ENCODE peak calls at places on chromosome 3, in eight cellular contexts. One of them, this sample, is unnamed.

GRCh38 chr3:136276049-136276755 is 26.1 kb downstream of the PCCB start:
- DNase-seq in fibroblast of lung: no peak
- DNase-seq in SW 1271: no peak
- DNase-seq in amniotic epithelial cell: no peak
- DNase-seq in IMR-90: no peak
- DNase-seq in left ventricle myocardium superior: no peak
- DNase-seq in KBM-7: no peak
- DNase-seq in mesothelial cell of epicardium: no peak
- DNase-seq in this sample: no peak

GRCh38 chr3:8755564-8756237 is 13.7 kb downstream of the OXTR start:
- DNase-seq in fibroblast of lung: no peak
- DNase-seq in SW 1271: peak; percentile 42
- DNase-seq in amniotic epithelial cell: no peak
- DNase-seq in IMR-90: no peak
- DNase-seq in left ventricle myocardium superior: no peak
- DNase-seq in KBM-7: no peak
- DNase-seq in mesothelial cell of epicardium: no peak
- DNase-seq in this sample: no peak

GRCh38 chr3:102466001-102466400 is 31.2 kb downstream of the ZPLD1 start:
- DNase-seq in fibroblast of lung: no peak
- DNase-seq in SW 1271: no peak
- DNase-seq in amniotic epithelial cell: no peak
- DNase-seq in IMR-90: no peak
- DNase-seq in left ventricle myocardium superior: no peak
- DNase-seq in KBM-7: no peak
- DNase-seq in mesothelial cell of epicardium: no peak
- DNase-seq in this sample: no peak

GRCh38 chr3:195849322-195850074 is 37.8 kb upstream of the MUC4 start:
- DNase-seq in fibroblast of lung: no peak
- DNase-seq in SW 1271: no peak
- DNase-seq in amniotic epithelial cell: no peak
- DNase-seq in IMR-90: no peak
- DNase-seq in left ventricle myocardium superior: peak; percentile 17
- DNase-seq in KBM-7: no peak
- DNase-seq in mesothelial cell of epicardium: no peak
- DNase-seq in this sample: no peak

GRCh38 chr3:50592568-50592967 is 19.0 kb downstream of the CISH start:
- DNase-seq in fibroblast of lung: no peak
- DNase-seq in SW 1271: no peak
- DNase-seq in amniotic epithelial cell: no peak
- DNase-seq in IMR-90: no peak
- DNase-seq in left ventricle myocardium superior: peak; percentile 58
- DNase-seq in KBM-7: peak; percentile 86
- DNase-seq in mesothelial cell of epicardium: no peak
- DNase-seq in this sample: no peak

GRCh38 chr3:37935290-37935668 is 55.3 kb upstream of the VILL start:
- DNase-seq in fibroblast of lung: peak; percentile 49
- DNase-seq in SW 1271: no peak
- DNase-seq in amniotic epithelial cell: peak; percentile 60
- DNase-seq in IMR-90: peak; percentile 49
- DNase-seq in left ventricle myocardium superior: no peak
- DNase-seq in KBM-7: peak; percentile 28
- DNase-seq in mesothelial cell of epicardium: no peak
- DNase-seq in this sample: no peak

GRCh38 chr3:172203522-172204258 is 164.3 kb downstream of the FNDC3B start:
- DNase-seq in fibroblast of lung: no peak
- DNase-seq in SW 1271: no peak
- DNase-seq in amniotic epithelial cell: no peak
- DNase-seq in IMR-90: no peak
- DNase-seq in left ventricle myocardium superior: peak; percentile 40
- DNase-seq in KBM-7: no peak
- DNase-seq in mesothelial cell of epicardium: no peak
- DNase-seq in this sample: no peak

GRCh38 chr3:59816312-59816711 is 766.5 kb upstream of the CFAP20DC start:
- DNase-seq in fibroblast of lung: no peak
- DNase-seq in SW 1271: no peak
- DNase-seq in amniotic epithelial cell: no peak
- DNase-seq in IMR-90: no peak
- DNase-seq in left ventricle myocardium superior: no peak
- DNase-seq in KBM-7: no peak
- DNase-seq in mesothelial cell of epicardium: no peak
- DNase-seq in this sample: no peak

GRCh38 chr3:38722760-38723568 is 73.5 kb upstream of the SCN5A start:
- DNase-seq in fibroblast of lung: peak; percentile 34
- DNase-seq in SW 1271: no peak
- DNase-seq in amniotic epithelial cell: peak; percentile 34
- DNase-seq in IMR-90: peak; percentile 85
- DNase-seq in left ventricle myocardium superior: no peak
- DNase-seq in KBM-7: no peak
- DNase-seq in mesothelial cell of epicardium: no peak
- DNase-seq in this sample: no peak

GRCh38 chr3:16504242-16504641 is 9.3 kb downstream of the RFTN1 start:
- DNase-seq in fibroblast of lung: peak; percentile 48
- DNase-seq in SW 1271: no peak
- DNase-seq in amniotic epithelial cell: no peak
- DNase-seq in IMR-90: peak; percentile 48
- DNase-seq in left ventricle myocardium superior: no peak
- DNase-seq in KBM-7: no peak
- DNase-seq in mesothelial cell of epicardium: no peak
- DNase-seq in this sample: no peak

GRCh38 chr3:141845407-141846049 is 30.9 kb upstream of the ATP1B3 start:
- DNase-seq in fibroblast of lung: no peak
- DNase-seq in SW 1271: no peak
- DNase-seq in amniotic epithelial cell: no peak
- DNase-seq in IMR-90: no peak
- DNase-seq in left ventricle myocardium superior: no peak
- DNase-seq in KBM-7: no peak
- DNase-seq in mesothelial cell of epicardium: no peak
- DNase-seq in this sample: no peak

GRCh38 chr3:73399106-73399505 is 225.6 kb downstream of the PDZRN3 start:
- DNase-seq in fibroblast of lung: peak; percentile 73
- DNase-seq in SW 1271: no peak
- DNase-seq in amniotic epithelial cell: peak; percentile 53
- DNase-seq in IMR-90: peak; percentile 60
- DNase-seq in left ventricle myocardium superior: no peak
- DNase-seq in KBM-7: no peak
- DNase-seq in mesothelial cell of epicardium: no peak
- DNase-seq in this sample: no peak

This sample was measured in MG63.